ENCODE peak calls at places on chromosomes 4 and X, in eight cellular contexts. One of them, this sample, is unnamed.

GRCh38 chrX:16177260-16177659 is 10.0 kb downstream of the MAGEB17 start:
- DNase-seq in left lung: no peak
- DNase-seq in GM23338: peak
- DNase-seq in H1: no peak
- DNase-seq in AG04450: no peak
- DNase-seq in IMR-90: no peak
- DNase-seq in ovary: no peak
- DNase-seq in keratinocyte: no peak
- DNase-seq in this sample: no peak

GRCh38 chrX:109774706-109775105 is 41.6 kb upstream of the ACSL4 start:
- DNase-seq in left lung: no peak
- DNase-seq in GM23338: peak
- DNase-seq in H1: no peak
- DNase-seq in AG04450: peak
- DNase-seq in IMR-90: peak
- DNase-seq in ovary: no peak
- DNase-seq in keratinocyte: no peak
- DNase-seq in this sample: peak

GRCh38 chrX:71492086-71493065 is 40.5 kb upstream of the OGT start:
- DNase-seq in left lung: peak
- DNase-seq in GM23338: peak
- DNase-seq in H1: no peak
- DNase-seq in AG04450: no peak
- DNase-seq in IMR-90: peak
- DNase-seq in ovary: peak
- DNase-seq in keratinocyte: no peak
- DNase-seq in this sample: no peak

GRCh38 chrX:41664307-41665299 is 24.2 kb upstream of the GPR34 start:
- DNase-seq in left lung: no peak
- DNase-seq in GM23338: no peak
- DNase-seq in H1: no peak
- DNase-seq in AG04450: no peak
- DNase-seq in IMR-90: peak
- DNase-seq in ovary: no peak
- DNase-seq in keratinocyte: no peak
- DNase-seq in this sample: no peak

GRCh38 chr4:147425019-147425418 is 55.9 kb upstream of the EDNRA start:
- DNase-seq in left lung: no peak
- DNase-seq in GM23338: no peak
- DNase-seq in H1: no peak
- DNase-seq in AG04450: no peak
- DNase-seq in IMR-90: peak
- DNase-seq in ovary: no peak
- DNase-seq in keratinocyte: no peak
- DNase-seq in this sample: no peak

GRCh38 chr4:108172231-108172779 is 3.6 kb upstream of the LEF1 start:
- DNase-seq in left lung: peak
- DNase-seq in GM23338: peak
- DNase-seq in H1: peak
- DNase-seq in AG04450: no peak
- DNase-seq in IMR-90: no peak
- DNase-seq in ovary: no peak
- DNase-seq in keratinocyte: no peak
- DNase-seq in this sample: no peak

GRCh38 chr4:176443646-176444409 is 124.1 kb downstream of the SPCS3 start:
- DNase-seq in left lung: no peak
- DNase-seq in GM23338: no peak
- DNase-seq in H1: no peak
- DNase-seq in AG04450: no peak
- DNase-seq in IMR-90: no peak
- DNase-seq in ovary: no peak
- DNase-seq in keratinocyte: no peak
- DNase-seq in this sample: no peak

GRCh38 chr4:8858188-8858924 is 13.3 kb downstream of the HMX1 start:
- DNase-seq in left lung: peak
- DNase-seq in GM23338: peak
- DNase-seq in H1: no peak
- DNase-seq in AG04450: no peak
- DNase-seq in IMR-90: no peak
- DNase-seq in ovary: no peak
- DNase-seq in keratinocyte: no peak
- DNase-seq in this sample: no peak

GRCh38 chr4:180665994-180666818 is 1577.0 kb upstream of the TENM3 start:
- DNase-seq in left lung: no peak
- DNase-seq in GM23338: peak
- DNase-seq in H1: no peak
- DNase-seq in AG04450: peak
- DNase-seq in IMR-90: peak
- DNase-seq in ovary: no peak
- DNase-seq in keratinocyte: no peak
- DNase-seq in this sample: peak

GRCh38 chr4:128812360-128812958 is 3.0 kb downstream of the JADE1 start:
- DNase-seq in left lung: peak
- DNase-seq in GM23338: peak
- DNase-seq in H1: peak
- DNase-seq in AG04450: no peak
- DNase-seq in IMR-90: peak
- DNase-seq in ovary: no peak
- DNase-seq in keratinocyte: no peak
- DNase-seq in this sample: no peak

GRCh38 chrX:119606508-119607389 is 525 bp upstream of the NKRF start:
- DNase-seq in left lung: no peak
- DNase-seq in GM23338: no peak
- DNase-seq in H1: no peak
- DNase-seq in AG04450: no peak
- DNase-seq in IMR-90: peak
- DNase-seq in ovary: no peak
- DNase-seq in keratinocyte: peak
- DNase-seq in this sample: peak

GRCh38 chr4:107808572-107808971 is 16.2 kb upstream of the SGMS2 start:
- DNase-seq in left lung: no peak
- DNase-seq in GM23338: no peak
- DNase-seq in H1: no peak
- DNase-seq in AG04450: no peak
- DNase-seq in IMR-90: no peak
- DNase-seq in ovary: no peak
- DNase-seq in keratinocyte: no peak
- DNase-seq in this sample: no peak

GRCh38 chrX:40734956-40735317 is 405 bp downstream of the MED14 start:
- DNase-seq in left lung: no peak
- DNase-seq in GM23338: peak
- DNase-seq in H1: no peak
- DNase-seq in AG04450: no peak
- DNase-seq in IMR-90: no peak
- DNase-seq in ovary: peak
- DNase-seq in keratinocyte: no peak
- DNase-seq in this sample: no peak

GRCh38 chrX:57678686-57679428 is 1.2 kb downstream of the NLRP2B start:
- DNase-seq in left lung: peak
- DNase-seq in GM23338: no peak
- DNase-seq in H1: no peak
- DNase-seq in AG04450: no peak
- DNase-seq in IMR-90: no peak
- DNase-seq in ovary: no peak
- DNase-seq in keratinocyte: no peak
- DNase-seq in this sample: no peak

GRCh38 chr4:164937576-164938270 is 39.7 kb downstream of the TRIM61 start:
- DNase-seq in left lung: no peak
- DNase-seq in GM23338: peak
- DNase-seq in H1: no peak
- DNase-seq in AG04450: no peak
- DNase-seq in IMR-90: peak
- DNase-seq in ovary: no peak
- DNase-seq in keratinocyte: no peak
- DNase-seq in this sample: no peak

GRCh38 chrX:56726609-56727008 is 2.4 kb upstream of the NBDY start:
- DNase-seq in left lung: no peak
- DNase-seq in GM23338: peak
- DNase-seq in H1: no peak
- DNase-seq in AG04450: peak
- DNase-seq in IMR-90: peak
- DNase-seq in ovary: no peak
- DNase-seq in keratinocyte: no peak
- DNase-seq in this sample: no peak

GRCh38 chrX:154750301-154751120 is at the start of gene GAB3:
- DNase-seq in left lung: peak
- DNase-seq in GM23338: peak
- DNase-seq in H1: peak
- DNase-seq in AG04450: no peak
- DNase-seq in IMR-90: peak
- DNase-seq in ovary: no peak
- DNase-seq in keratinocyte: no peak
- DNase-seq in this sample: no peak

GRCh38 chrX:106726485-106727437 is at the start of gene RNF128:
- DNase-seq in left lung: peak
- DNase-seq in GM23338: peak
- DNase-seq in H1: peak
- DNase-seq in AG04450: no peak
- DNase-seq in IMR-90: peak
- DNase-seq in ovary: peak
- DNase-seq in keratinocyte: no peak
- DNase-seq in this sample: no peak

GRCh38 chrX:119694601-119695534 is 1.9 kb upstream of the SEPTIN6 start:
- DNase-seq in left lung: no peak
- DNase-seq in GM23338: peak
- DNase-seq in H1: peak
- DNase-seq in AG04450: no peak
- DNase-seq in IMR-90: no peak
- DNase-seq in ovary: no peak
- DNase-seq in keratinocyte: no peak
- DNase-seq in this sample: no peak

GRCh38 chr4:98994474-98995182 is 893 bp upstream of the METAP1 start:
- DNase-seq in left lung: no peak
- DNase-seq in GM23338: no peak
- DNase-seq in H1: no peak
- DNase-seq in AG04450: no peak
- DNase-seq in IMR-90: peak
- DNase-seq in ovary: peak
- DNase-seq in keratinocyte: no peak
- DNase-seq in this sample: no peak

GRCh38 chr4:81166431-81166830 is 48.6 kb downstream of the PRKG2 start:
- DNase-seq in left lung: no peak
- DNase-seq in GM23338: no peak
- DNase-seq in H1: no peak
- DNase-seq in AG04450: no peak
- DNase-seq in IMR-90: no peak
- DNase-seq in ovary: no peak
- DNase-seq in keratinocyte: no peak
- DNase-seq in this sample: no peak

GRCh38 chr4:128427832-128428366 is 140.3 kb upstream of the PGRMC2 start:
- DNase-seq in left lung: peak
- DNase-seq in GM23338: peak
- DNase-seq in H1: no peak
- DNase-seq in AG04450: peak
- DNase-seq in IMR-90: peak
- DNase-seq in ovary: no peak
- DNase-seq in keratinocyte: peak
- DNase-seq in this sample: peak

GRCh38 chr4:677431-678293 is 3.3 kb downstream of the MYL5 start:
- DNase-seq in left lung: peak
- DNase-seq in GM23338: no peak
- DNase-seq in H1: no peak
- DNase-seq in AG04450: no peak
- DNase-seq in IMR-90: no peak
- DNase-seq in ovary: no peak
- DNase-seq in keratinocyte: peak
- DNase-seq in this sample: no peak

GRCh38 chrX:85622635-85623034 is 243.2 kb upstream of the POF1B start:
- DNase-seq in left lung: no peak
- DNase-seq in GM23338: no peak
- DNase-seq in H1: no peak
- DNase-seq in AG04450: no peak
- DNase-seq in IMR-90: no peak
- DNase-seq in ovary: no peak
- DNase-seq in keratinocyte: no peak
- DNase-seq in this sample: no peak

GRCh38 chr4:77232653-77233052 is 75.6 kb downstream of the CCNG2 start:
- DNase-seq in left lung: no peak
- DNase-seq in GM23338: no peak
- DNase-seq in H1: no peak
- DNase-seq in AG04450: no peak
- DNase-seq in IMR-90: peak
- DNase-seq in ovary: no peak
- DNase-seq in keratinocyte: no peak
- DNase-seq in this sample: no peak

GRCh38 chr4:109701566-109702399 is 1.5 kb downstream of the CASP6 start:
- DNase-seq in left lung: no peak
- DNase-seq in GM23338: peak
- DNase-seq in H1: peak
- DNase-seq in AG04450: no peak
- DNase-seq in IMR-90: no peak
- DNase-seq in ovary: no peak
- DNase-seq in keratinocyte: no peak
- DNase-seq in this sample: no peak
- H3K27ac ChIP-seq in left lung: peak
- H3K27ac ChIP-seq in GM23338: peak
- H3K27ac ChIP-seq in H1: peak
- H3K27ac ChIP-seq in AG04450: peak
- H3K27ac ChIP-seq in IMR-90: peak
- H3K27ac ChIP-seq in ovary: no peak
- H3K27ac ChIP-seq in keratinocyte: peak
- H3K27ac ChIP-seq in this sample: peak

DNA sequence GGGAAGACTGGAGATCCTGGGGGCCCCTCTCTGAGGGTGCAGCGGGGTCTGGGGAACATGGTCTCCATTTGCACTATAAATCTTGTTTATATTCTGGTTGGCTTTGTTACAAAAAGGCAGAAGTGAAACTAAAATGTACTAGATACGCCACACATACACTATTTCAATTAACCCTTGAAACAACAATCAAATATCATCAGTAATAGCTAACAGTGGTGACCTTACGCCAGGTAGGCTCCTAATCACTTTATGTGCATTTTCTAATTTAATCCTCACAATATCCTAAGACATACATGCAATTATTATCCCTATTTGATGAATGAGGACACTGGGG is 35.1 kb downstream of the TBC1D9 start:
- DNase-seq in left lung: no peak
- DNase-seq in GM23338: no peak
- DNase-seq in H1: no peak
- DNase-seq in AG04450: no peak
- DNase-seq in IMR-90: no peak
- DNase-seq in ovary: no peak
- DNase-seq in keratinocyte: no peak
- DNase-seq in this sample: no peak
- H3K4me3 ChIP-seq in left lung: no peak
- H3K4me3 ChIP-seq in GM23338: no peak
- H3K4me3 ChIP-seq in H1: no peak
- H3K4me3 ChIP-seq in AG04450: no peak
- H3K4me3 ChIP-seq in IMR-90: no peak
- H3K4me3 ChIP-seq in ovary: no peak
- H3K4me3 ChIP-seq in keratinocyte: peak
- H3K4me3 ChIP-seq in this sample: no peak

GRCh38 chr4:41213563-41214157 is 682 bp downstream of the APBB2 start:
- DNase-seq in left lung: peak
- DNase-seq in GM23338: no peak
- DNase-seq in H1: no peak
- DNase-seq in AG04450: no peak
- DNase-seq in IMR-90: no peak
- DNase-seq in ovary: peak
- DNase-seq in keratinocyte: no peak
- DNase-seq in this sample: no peak
- H3K27ac ChIP-seq in left lung: peak
- H3K27ac ChIP-seq in GM23338: no peak
- H3K27ac ChIP-seq in H1: no peak
- H3K27ac ChIP-seq in AG04450: peak
- H3K27ac ChIP-seq in IMR-90: peak
- H3K27ac ChIP-seq in ovary: peak
- H3K27ac ChIP-seq in keratinocyte: peak
- H3K27ac ChIP-seq in this sample: peak

GRCh38 chr4:155319506-155319905 is 57.3 kb downstream of the MAP9 start:
- DNase-seq in left lung: no peak
- DNase-seq in GM23338: peak
- DNase-seq in H1: no peak
- DNase-seq in AG04450: no peak
- DNase-seq in IMR-90: no peak
- DNase-seq in ovary: no peak
- DNase-seq in keratinocyte: no peak
- DNase-seq in this sample: no peak
- H3K4me3 ChIP-seq in left lung: no peak
- H3K4me3 ChIP-seq in GM23338: no peak
- H3K4me3 ChIP-seq in H1: no peak
- H3K4me3 ChIP-seq in AG04450: no peak
- H3K4me3 ChIP-seq in IMR-90: no peak
- H3K4me3 ChIP-seq in ovary: no peak
- H3K4me3 ChIP-seq in keratinocyte: no peak
- H3K4me3 ChIP-seq in this sample: no peak

This sample was measured in Panc1.